ENCODE peak calls at places on chromosomes 2 and 18, in eight cellular contexts. C is LHCN-M2, J is A549, X is body of pancreas, Z is NCI-H1436 treated with DMSO at 0.1 percent for 48 hours, S is GM12865, V is left lobe of liver, E is posterior cingulate gyrus. A is an unnamed sample.

GRCh38 chr2:99679518-99679917 is 189.7 kb upstream of the REV1 start:
- DNase-seq in C (no peak), J (no peak), X (no peak), Z (no peak), S (no peak), V (no peak), E (no peak), A (no peak)

GRCh38 chr2:47056875-47057731 is 98.0 kb downstream of the STPG4 start:
- DNase-seq in C (no peak), J (no peak), X (no peak), Z (no peak), S (no peak), V (no peak), E (no peak), A (no peak)

GRCh38 chr2:56444339-56444738 is 260.5 kb downstream of the CCDC85A start:
- DNase-seq in C (peak; percentile 45), J (no peak), X (peak; percentile 27), Z (no peak), S (no peak), V (no peak), E (no peak), A (no peak)

GRCh38 chr2:157182834-157183396 is 74.6 kb upstream of the GALNT5 start:
- DNase-seq in C (peak; percentile 94), J (peak; percentile 58), X (no peak), Z (no peak), S (no peak), V (no peak), E (no peak), A (no peak)

GRCh38 chr2:112973156-112973555 is 4.7 kb upstream of the IL36G start:
- DNase-seq in C (no peak), J (no peak), X (no peak), Z (no peak), S (no peak), V (no peak), E (no peak), A (no peak)

GRCh38 chr2:127047716-127048617 is 59.0 kb downstream of the BIN1 start:
- DNase-seq in C (no peak), J (no peak), X (no peak), Z (no peak), S (no peak), V (no peak), E (peak; percentile 24), A (no peak)

GRCh38 chr2:183605440-183605839 is 481.2 kb downstream of the NUP35 start:
- DNase-seq in C (no peak), J (no peak), X (no peak), Z (no peak), S (no peak), V (no peak), E (no peak), A (no peak)

GRCh38 chr18:67845035-67845434 is 328.5 kb upstream of the DSEL start:
- DNase-seq in C (peak; percentile 44), J (no peak), X (no peak), Z (no peak), S (no peak), V (no peak), E (no peak), A (no peak)

GRCh38 chr2:160402997-160403979 is 90.3 kb downstream of the RBMS1 start:
- DNase-seq in C (peak; percentile 65), J (no peak), X (no peak), Z (no peak), S (no peak), V (no peak), E (no peak), A (no peak)

GRCh38 chr2:237059155-237059875 is 26.4 kb upstream of the COPS8 start:
- DNase-seq in C (no peak), J (no peak), X (no peak), Z (no peak), S (peak; percentile 85), V (no peak), E (no peak), A (no peak)

GRCh38 chr2:144904612-144905011 is 384.7 kb upstream of the ZEB2 start:
- DNase-seq in C (no peak), J (no peak), X (no peak), Z (no peak), S (no peak), V (no peak), E (no peak), A (no peak)

A was measured in activated T-cell treated with anti-CD3 and anti-CD28 coated beads for 4 hours.